ENCODE peak calls at places on chromosomes 2 and 18, in seven cellular contexts. One of them, this sample, is unnamed.

GRCh38 chr2:191565647-191566198 is 112.2 kb upstream of the NABP1 start:
- DNase-seq in heart right ventricle: no peak
- DNase-seq in GM20000: no peak
- DNase-seq in CD8-positive, alpha-beta T cell: no peak
- DNase-seq in WERI-Rb-1: no peak
- DNase-seq in psoas muscle: no peak
- DNase-seq in endothelial cell: no peak
- DNase-seq in this sample: no peak

GRCh38 chr2:64054166-64054915 is 35.1 kb upstream of the VPS54 start:
- DNase-seq in CD8-positive, alpha-beta T cell: no peak
- DNase-seq in endothelial cell: no peak
- DNase-seq in WERI-Rb-1: no peak
- DNase-seq in heart right ventricle: no peak
- DNase-seq in GM20000: peak; percentile 21
- DNase-seq in psoas muscle: no peak
- DNase-seq in this sample: no peak

GRCh38 chr18:69787825-69788547 is 159.7 kb downstream of the CD226 start:
- DNase-seq in WERI-Rb-1: no peak
- DNase-seq in endothelial cell: no peak
- DNase-seq in heart right ventricle: no peak
- DNase-seq in psoas muscle: no peak
- DNase-seq in GM20000: no peak
- DNase-seq in CD8-positive, alpha-beta T cell: no peak
- DNase-seq in this sample: no peak

GRCh38 chr2:10897956-10898355 is 13.8 kb upstream of the KCNF1 start:
- DNase-seq in CD8-positive, alpha-beta T cell: no peak
- DNase-seq in GM20000: no peak
- DNase-seq in heart right ventricle: no peak
- DNase-seq in WERI-Rb-1: no peak
- DNase-seq in psoas muscle: no peak
- DNase-seq in endothelial cell: no peak
- DNase-seq in this sample: no peak

GRCh38 chr18:48546411-48546810 is 7.6 kb downstream of the CTIF start:
- DNase-seq in WERI-Rb-1: no peak
- DNase-seq in CD8-positive, alpha-beta T cell: no peak
- DNase-seq in endothelial cell: no peak
- DNase-seq in GM20000: no peak
- DNase-seq in psoas muscle: no peak
- DNase-seq in heart right ventricle: no peak
- DNase-seq in this sample: no peak

GRCh38 chr2:70340921-70341765 is 39.3 kb upstream of the FAM136A start:
- DNase-seq in heart right ventricle: no peak
- DNase-seq in psoas muscle: no peak
- DNase-seq in CD8-positive, alpha-beta T cell: peak; percentile 7
- DNase-seq in WERI-Rb-1: peak; percentile 63
- DNase-seq in endothelial cell: peak; percentile 51
- DNase-seq in GM20000: peak; percentile 64
- DNase-seq in this sample: peak; percentile 37

GRCh38 chr18:27413495-27414401 is 228.6 kb upstream of the CHST9 start:
- DNase-seq in endothelial cell: no peak
- DNase-seq in GM20000: no peak
- DNase-seq in psoas muscle: no peak
- DNase-seq in heart right ventricle: no peak
- DNase-seq in CD8-positive, alpha-beta T cell: no peak
- DNase-seq in WERI-Rb-1: no peak
- DNase-seq in this sample: no peak

GRCh38 chr2:25955036-25955435 is 27.3 kb downstream of the KIF3C start:
- DNase-seq in CD8-positive, alpha-beta T cell: no peak
- DNase-seq in GM20000: no peak
- DNase-seq in heart right ventricle: no peak
- DNase-seq in WERI-Rb-1: no peak
- DNase-seq in endothelial cell: no peak
- DNase-seq in psoas muscle: no peak
- DNase-seq in this sample: no peak

GRCh38 chr2:118980022-118980421 is 38.0 kb downstream of the MARCO start:
- DNase-seq in heart right ventricle: no peak
- DNase-seq in psoas muscle: no peak
- DNase-seq in GM20000: no peak
- DNase-seq in CD8-positive, alpha-beta T cell: no peak
- DNase-seq in endothelial cell: no peak
- DNase-seq in WERI-Rb-1: no peak
- DNase-seq in this sample: no peak

GRCh38 chr2:181183878-181184553 is 203.6 kb downstream of the UBE2E3 start:
- DNase-seq in GM20000: peak; percentile 38
- DNase-seq in heart right ventricle: no peak
- DNase-seq in WERI-Rb-1: no peak
- DNase-seq in CD8-positive, alpha-beta T cell: no peak
- DNase-seq in psoas muscle: no peak
- DNase-seq in endothelial cell: no peak
- DNase-seq in this sample: no peak

GRCh38 chr2:20052229-20052871 is 922 bp upstream of the LAPTM4A start:
- DNase-seq in CD8-positive, alpha-beta T cell: no peak
- DNase-seq in heart right ventricle: no peak
- DNase-seq in endothelial cell: no peak
- DNase-seq in GM20000: no peak
- DNase-seq in WERI-Rb-1: no peak
- DNase-seq in psoas muscle: no peak
- DNase-seq in this sample: no peak

GRCh38 chr2:43265006-43265770 is 38.8 kb upstream of the ZFP36L2 start:
- DNase-seq in psoas muscle: peak; percentile 79
- DNase-seq in GM20000: no peak
- DNase-seq in WERI-Rb-1: no peak
- DNase-seq in endothelial cell: no peak
- DNase-seq in heart right ventricle: peak; percentile 75
- DNase-seq in CD8-positive, alpha-beta T cell: no peak
- DNase-seq in this sample: no peak

GRCh38 chr2:113979172-113980128 is 89.6 kb downstream of the ACTR3 start:
- DNase-seq in WERI-Rb-1: peak; percentile 22
- DNase-seq in CD8-positive, alpha-beta T cell: no peak
- DNase-seq in heart right ventricle: no peak
- DNase-seq in psoas muscle: no peak
- DNase-seq in endothelial cell: peak; percentile 26
- DNase-seq in GM20000: peak; percentile 53
- DNase-seq in this sample: no peak

GRCh38 chr18:53864758-53865157 is 359.7 kb downstream of the MBD2 start:
- DNase-seq in heart right ventricle: no peak
- DNase-seq in endothelial cell: no peak
- DNase-seq in CD8-positive, alpha-beta T cell: no peak
- DNase-seq in psoas muscle: no peak
- DNase-seq in GM20000: no peak
- DNase-seq in WERI-Rb-1: no peak
- DNase-seq in this sample: no peak

GRCh38 chr18:59898093-59898492 is 1.7 kb upstream of the PMAIP1 start:
- DNase-seq in heart right ventricle: no peak
- DNase-seq in CD8-positive, alpha-beta T cell: no peak
- DNase-seq in psoas muscle: no peak
- DNase-seq in WERI-Rb-1: no peak
- DNase-seq in endothelial cell: no peak
- DNase-seq in GM20000: no peak
- DNase-seq in this sample: no peak

GRCh38 chr2:51812138-51812866 is 780.4 kb upstream of the NRXN1 start:
- DNase-seq in psoas muscle: no peak
- DNase-seq in CD8-positive, alpha-beta T cell: no peak
- DNase-seq in WERI-Rb-1: no peak
- DNase-seq in endothelial cell: no peak
- DNase-seq in GM20000: no peak
- DNase-seq in heart right ventricle: no peak
- DNase-seq in this sample: no peak

GRCh38 chr18:58606236-58606635 is 22.7 kb downstream of the ALPK2 start:
- DNase-seq in WERI-Rb-1: no peak
- DNase-seq in endothelial cell: no peak
- DNase-seq in GM20000: no peak
- DNase-seq in CD8-positive, alpha-beta T cell: no peak
- DNase-seq in psoas muscle: no peak
- DNase-seq in heart right ventricle: no peak
- DNase-seq in this sample: no peak

GRCh38 chr18:54904521-54904920 is 54.7 kb downstream of the CCDC68 start:
- DNase-seq in GM20000: no peak
- DNase-seq in endothelial cell: no peak
- DNase-seq in CD8-positive, alpha-beta T cell: no peak
- DNase-seq in WERI-Rb-1: no peak
- DNase-seq in psoas muscle: no peak
- DNase-seq in heart right ventricle: no peak
- DNase-seq in this sample: no peak

GRCh38 chr18:9722691-9723090 is 14.6 kb downstream of the RAB31 start:
- DNase-seq in endothelial cell: no peak
- DNase-seq in psoas muscle: no peak
- DNase-seq in WERI-Rb-1: peak; percentile 42
- DNase-seq in CD8-positive, alpha-beta T cell: no peak
- DNase-seq in GM20000: no peak
- DNase-seq in heart right ventricle: no peak
- DNase-seq in this sample: no peak

GRCh38 chr2:181340891-181341290 is 116.3 kb upstream of the ITGA4 start:
- DNase-seq in heart right ventricle: no peak
- DNase-seq in WERI-Rb-1: no peak
- DNase-seq in endothelial cell: no peak
- DNase-seq in GM20000: no peak
- DNase-seq in CD8-positive, alpha-beta T cell: no peak
- DNase-seq in psoas muscle: no peak
- DNase-seq in this sample: no peak

GRCh38 chr2:201369762-201370161 is 12.6 kb upstream of the FLACC1 start:
- DNase-seq in GM20000: no peak
- DNase-seq in heart right ventricle: no peak
- DNase-seq in psoas muscle: no peak
- DNase-seq in WERI-Rb-1: no peak
- DNase-seq in CD8-positive, alpha-beta T cell: no peak
- DNase-seq in endothelial cell: no peak
- DNase-seq in this sample: no peak

GRCh38 chr2:128362889-128363228 is 44.2 kb upstream of the HS6ST1 start:
- DNase-seq in endothelial cell: no peak
- DNase-seq in GM20000: no peak
- DNase-seq in WERI-Rb-1: no peak
- DNase-seq in heart right ventricle: no peak
- DNase-seq in CD8-positive, alpha-beta T cell: no peak
- DNase-seq in psoas muscle: peak; percentile 35
- DNase-seq in this sample: no peak

GRCh38 chr2:241638063-241638660 is 669 bp downstream of the ATG4B start:
- DNase-seq in psoas muscle: no peak
- DNase-seq in WERI-Rb-1: no peak
- DNase-seq in CD8-positive, alpha-beta T cell: no peak
- DNase-seq in GM20000: no peak
- DNase-seq in heart right ventricle: no peak
- DNase-seq in endothelial cell: no peak
- DNase-seq in this sample: no peak

GRCh38 chr2:70101174-70101573 is 13.9 kb downstream of the PCBP1 start:
- DNase-seq in endothelial cell: no peak
- DNase-seq in psoas muscle: no peak
- DNase-seq in GM20000: no peak
- DNase-seq in CD8-positive, alpha-beta T cell: no peak
- DNase-seq in WERI-Rb-1: no peak
- DNase-seq in heart right ventricle: no peak
- DNase-seq in this sample: no peak

GRCh38 chr2:235860111-235860510 is 308.1 kb downstream of the GBX2 start:
- DNase-seq in endothelial cell: no peak
- DNase-seq in psoas muscle: no peak
- DNase-seq in heart right ventricle: no peak
- DNase-seq in WERI-Rb-1: no peak
- DNase-seq in GM20000: no peak
- DNase-seq in CD8-positive, alpha-beta T cell: no peak
- DNase-seq in this sample: no peak

GRCh38 chr2:155223781-155224406 is 525.4 kb downstream of the KCNJ3 start:
- DNase-seq in heart right ventricle: no peak
- DNase-seq in CD8-positive, alpha-beta T cell: no peak
- DNase-seq in endothelial cell: no peak
- DNase-seq in psoas muscle: no peak
- DNase-seq in WERI-Rb-1: no peak
- DNase-seq in GM20000: peak; percentile 11
- DNase-seq in this sample: no peak

GRCh38 chr2:43524180-43524965 is 71.5 kb downstream of the THADA start:
- DNase-seq in CD8-positive, alpha-beta T cell: no peak
- DNase-seq in GM20000: no peak
- DNase-seq in heart right ventricle: no peak
- DNase-seq in WERI-Rb-1: no peak
- DNase-seq in endothelial cell: no peak
- DNase-seq in psoas muscle: no peak
- DNase-seq in this sample: no peak

GRCh38 chr2:160253440-160254296 is 53.6 kb upstream of the ITGB6 start:
- DNase-seq in heart right ventricle: no peak
- DNase-seq in CD8-positive, alpha-beta T cell: no peak
- DNase-seq in psoas muscle: no peak
- DNase-seq in endothelial cell: no peak
- DNase-seq in GM20000: no peak
- DNase-seq in WERI-Rb-1: no peak
- DNase-seq in this sample: no peak
- TF ChIP-seq CTCF in heart right ventricle: no peak
- TF ChIP-seq CTCF in CD8-positive, alpha-beta T cell: no peak
- TF ChIP-seq CTCF in psoas muscle: no peak
- TF ChIP-seq CTCF in endothelial cell: no peak
- TF ChIP-seq CTCF in GM20000: no peak
- TF ChIP-seq CTCF in WERI-Rb-1: no peak
- TF ChIP-seq CTCF in this sample: no peak

GRCh38 chr2:54773838-54774237 is 50.4 kb downstream of the EML6 start:
- DNase-seq in GM20000: no peak
- DNase-seq in psoas muscle: no peak
- DNase-seq in CD8-positive, alpha-beta T cell: no peak
- DNase-seq in endothelial cell: no peak
- DNase-seq in heart right ventricle: no peak
- DNase-seq in WERI-Rb-1: peak; percentile 32
- DNase-seq in this sample: no peak
- TF ChIP-seq CTCF in GM20000: no peak
- TF ChIP-seq CTCF in psoas muscle: no peak
- TF ChIP-seq CTCF in CD8-positive, alpha-beta T cell: no peak
- TF ChIP-seq CTCF in endothelial cell: peak; percentile 26
- TF ChIP-seq CTCF in heart right ventricle: no peak
- TF ChIP-seq CTCF in WERI-Rb-1: peak; percentile 51
- TF ChIP-seq CTCF in this sample: no peak

GRCh38 chr18:43596106-43596712 is 318.9 kb upstream of the SYT4 start:
- DNase-seq in heart right ventricle: no peak
- DNase-seq in WERI-Rb-1: no peak
- DNase-seq in GM20000: peak; percentile 42
- DNase-seq in CD8-positive, alpha-beta T cell: no peak
- DNase-seq in endothelial cell: no peak
- DNase-seq in psoas muscle: no peak
- DNase-seq in this sample: peak; percentile 23
- TF ChIP-seq CTCF in heart right ventricle: peak; percentile 50
- TF ChIP-seq CTCF in WERI-Rb-1: peak; percentile 47
- TF ChIP-seq CTCF in GM20000: peak; percentile 9
- TF ChIP-seq CTCF in CD8-positive, alpha-beta T cell: no peak
- TF ChIP-seq CTCF in endothelial cell: peak; percentile 40
- TF ChIP-seq CTCF in psoas muscle: peak; percentile 45
- TF ChIP-seq CTCF in this sample: peak; percentile 56

DNA sequence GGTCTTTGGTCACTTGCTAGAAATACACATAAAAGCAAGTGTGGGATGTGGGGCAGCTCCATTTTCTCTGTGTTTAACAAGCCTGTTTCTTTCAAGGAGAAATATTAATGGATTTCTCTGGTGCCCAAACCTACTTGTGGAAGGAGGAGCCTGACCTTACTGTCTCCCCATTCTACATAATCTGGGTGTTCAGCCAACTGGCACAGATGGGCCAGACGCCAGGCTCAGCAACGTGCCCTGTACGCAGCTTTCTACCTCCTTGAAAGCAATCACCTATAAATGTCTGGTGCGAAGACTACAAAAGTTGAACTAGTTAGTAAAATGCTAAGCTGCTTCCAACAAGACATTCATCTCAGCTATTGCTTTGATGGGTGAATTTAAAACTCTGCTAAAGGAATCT is 33.2 kb upstream of the MYO3B start:
- DNase-seq in GM20000: no peak
- DNase-seq in WERI-Rb-1: no peak
- DNase-seq in endothelial cell: no peak
- DNase-seq in psoas muscle: no peak
- DNase-seq in CD8-positive, alpha-beta T cell: no peak
- DNase-seq in heart right ventricle: peak; percentile 25
- DNase-seq in this sample: no peak
- TF ChIP-seq CTCF in GM20000: no peak
- TF ChIP-seq CTCF in WERI-Rb-1: no peak
- TF ChIP-seq CTCF in endothelial cell: no peak
- TF ChIP-seq CTCF in psoas muscle: no peak
- TF ChIP-seq CTCF in CD8-positive, alpha-beta T cell: no peak
- TF ChIP-seq CTCF in heart right ventricle: no peak
- TF ChIP-seq CTCF in this sample: no peak

This sample was measured in D721Med.